ENCODE peak calls at places on chromosome 16, in nine cellular contexts. One of them, this sample, is unnamed. For H3K4me1, the result is how much of the 10 kb centered on the place peaks cover.

GRCh38 chr16:2251281-2252111 is at the start of gene ECI1:
- DNase-seq in testis: peak
- DNase-seq in Caco-2: peak
- DNase-seq in uterus: peak
- DNase-seq in lower lobe of right lung: peak
- DNase-seq in HCT116: peak
- DNase-seq in ascending aorta: peak
- DNase-seq in H1: peak
- DNase-seq in heart right ventricle: peak
- DNase-seq in this sample: peak

GRCh38 chr16:87318158-87318644 is 1.0 kb upstream of the C16orf95 start:
- DNase-seq in H1: no peak
- DNase-seq in HCT116: no peak
- DNase-seq in heart right ventricle: no peak
- DNase-seq in ascending aorta: no peak
- DNase-seq in Caco-2: no peak
- DNase-seq in lower lobe of right lung: no peak
- DNase-seq in uterus: no peak
- DNase-seq in testis: no peak
- DNase-seq in this sample: peak

GRCh38 chr16:89958068-89958467 is 9.5 kb downstream of the DEF8 start:
- DNase-seq in HCT116: peak
- DNase-seq in heart right ventricle: peak
- DNase-seq in lower lobe of right lung: peak
- DNase-seq in ascending aorta: no peak
- DNase-seq in Caco-2: peak
- DNase-seq in H1: peak
- DNase-seq in uterus: no peak
- DNase-seq in testis: peak
- DNase-seq in this sample: no peak

GRCh38 chr16:66289051-66289680 is 77.3 kb upstream of the CDH5 start:
- DNase-seq in lower lobe of right lung: no peak
- DNase-seq in heart right ventricle: no peak
- DNase-seq in ascending aorta: no peak
- DNase-seq in testis: no peak
- DNase-seq in Caco-2: peak
- DNase-seq in HCT116: no peak
- DNase-seq in H1: no peak
- DNase-seq in uterus: no peak
- DNase-seq in this sample: no peak

GRCh38 chr16:77856455-77857138 is 68.2 kb downstream of the VAT1L start:
- DNase-seq in uterus: no peak
- DNase-seq in lower lobe of right lung: no peak
- DNase-seq in H1: no peak
- DNase-seq in ascending aorta: no peak
- DNase-seq in Caco-2: no peak
- DNase-seq in testis: no peak
- DNase-seq in HCT116: no peak
- DNase-seq in heart right ventricle: no peak
- DNase-seq in this sample: no peak

GRCh38 chr16:19712418-19713058 is 5.5 kb downstream of the KNOP1 start:
- DNase-seq in Caco-2: no peak
- DNase-seq in HCT116: no peak
- DNase-seq in heart right ventricle: no peak
- DNase-seq in H1: no peak
- DNase-seq in lower lobe of right lung: no peak
- DNase-seq in uterus: no peak
- DNase-seq in testis: no peak
- DNase-seq in ascending aorta: no peak
- DNase-seq in this sample: no peak

GRCh38 chr16:68040506-68041288 is 17.6 kb downstream of the DUS2 start:
- DNase-seq in lower lobe of right lung: peak
- DNase-seq in heart right ventricle: peak
- DNase-seq in H1: peak
- DNase-seq in testis: peak
- DNase-seq in ascending aorta: no peak
- DNase-seq in Caco-2: peak
- DNase-seq in HCT116: peak
- DNase-seq in uterus: peak
- DNase-seq in this sample: peak

GRCh38 chr16:88456356-88457292 is 3.5 kb downstream of the ZFPM1 start:
- DNase-seq in HCT116: no peak
- DNase-seq in uterus: no peak
- DNase-seq in ascending aorta: no peak
- DNase-seq in testis: no peak
- DNase-seq in Caco-2: no peak
- DNase-seq in heart right ventricle: no peak
- DNase-seq in lower lobe of right lung: no peak
- DNase-seq in H1: no peak
- DNase-seq in this sample: no peak

GRCh38 chr16:58733248-58733670 is 857 bp downstream of the GOT2 start:
- DNase-seq in HCT116: no peak
- DNase-seq in H1: no peak
- DNase-seq in uterus: no peak
- DNase-seq in ascending aorta: no peak
- DNase-seq in lower lobe of right lung: no peak
- DNase-seq in testis: no peak
- DNase-seq in heart right ventricle: no peak
- DNase-seq in Caco-2: no peak
- DNase-seq in this sample: no peak

GRCh38 chr16:27485811-27486210 is 63.9 kb downstream of the GTF3C1 start:
- DNase-seq in lower lobe of right lung: no peak
- DNase-seq in HCT116: no peak
- DNase-seq in H1: no peak
- DNase-seq in Caco-2: no peak
- DNase-seq in heart right ventricle: no peak
- DNase-seq in ascending aorta: no peak
- DNase-seq in testis: no peak
- DNase-seq in uterus: no peak
- DNase-seq in this sample: no peak

GRCh38 chr16:20729141-20729540 is 12.5 kb downstream of the THUMPD1 start:
- DNase-seq in Caco-2: no peak
- DNase-seq in heart right ventricle: no peak
- DNase-seq in uterus: no peak
- DNase-seq in testis: no peak
- DNase-seq in ascending aorta: no peak
- DNase-seq in HCT116: no peak
- DNase-seq in H1: no peak
- DNase-seq in lower lobe of right lung: no peak
- DNase-seq in this sample: no peak

GRCh38 chr16:86984975-86985655 is 332.1 kb downstream of the C16orf95 start:
- DNase-seq in testis: no peak
- DNase-seq in lower lobe of right lung: no peak
- DNase-seq in H1: no peak
- DNase-seq in ascending aorta: no peak
- DNase-seq in heart right ventricle: peak
- DNase-seq in Caco-2: no peak
- DNase-seq in HCT116: no peak
- DNase-seq in uterus: no peak
- DNase-seq in this sample: no peak

DNA sequence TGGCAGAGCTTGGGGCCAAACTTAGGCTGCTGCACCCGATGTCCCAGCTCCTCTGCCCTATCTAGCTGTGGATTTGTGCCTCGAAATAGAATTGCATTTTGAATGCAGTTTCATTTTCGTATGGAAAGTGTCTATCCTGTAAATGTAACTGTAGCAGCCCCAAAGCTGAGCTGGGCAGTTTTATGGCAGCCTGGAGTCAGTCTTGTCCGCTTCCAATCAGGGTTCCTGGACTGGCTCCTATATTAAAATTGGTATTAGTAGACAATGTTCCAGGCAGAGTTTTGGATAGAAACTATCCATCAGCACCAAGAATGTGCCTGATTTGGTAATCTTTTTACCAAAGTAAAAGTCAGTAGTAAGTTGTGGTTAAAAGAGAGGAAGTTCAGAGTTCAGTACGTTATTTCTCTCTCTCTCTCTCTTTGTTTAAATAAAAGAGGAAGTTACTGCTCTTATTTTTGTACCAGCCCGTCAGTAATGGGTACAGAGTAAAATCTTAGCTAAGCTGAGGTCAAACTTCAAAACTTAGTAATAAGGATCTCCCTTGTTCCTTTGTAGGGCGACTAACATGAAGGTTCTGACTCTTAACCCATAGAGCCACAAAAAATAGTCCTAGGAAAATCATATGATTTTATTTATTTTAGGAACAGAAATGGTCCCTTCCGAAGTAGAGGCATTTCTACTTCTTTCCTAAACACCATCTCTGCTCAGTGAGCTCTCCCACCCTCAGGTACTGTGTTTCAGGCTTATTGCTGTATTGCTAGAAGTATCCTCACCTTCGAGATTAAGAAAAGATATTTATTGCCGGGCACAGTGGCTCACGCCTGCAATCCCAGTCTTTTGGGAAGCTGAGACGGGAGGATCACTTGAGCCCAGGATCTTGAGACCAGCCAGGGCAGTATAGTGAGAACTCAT is 28.0 kb downstream of the PRKCB start:
- DNase-seq in testis: no peak
- DNase-seq in lower lobe of right lung: no peak
- DNase-seq in ascending aorta: no peak
- DNase-seq in heart right ventricle: no peak
- DNase-seq in Caco-2: no peak
- DNase-seq in uterus: no peak
- DNase-seq in H1: no peak
- DNase-seq in HCT116: no peak
- DNase-seq in this sample: no peak
- H3K4me1 ChIP-seq in testis: under half
- H3K4me1 ChIP-seq in lower lobe of right lung: under half
- H3K4me1 ChIP-seq in ascending aorta: under half
- H3K4me1 ChIP-seq in heart right ventricle: under half
- H3K4me1 ChIP-seq in Caco-2: under half
- H3K4me1 ChIP-seq in uterus: under half
- H3K4me1 ChIP-seq in H1: under half
- H3K4me1 ChIP-seq in HCT116: under half
- H3K4me1 ChIP-seq in this sample: under half

GRCh38 chr16:31331807-31332301 is 23.1 kb upstream of the ITGAX start:
- DNase-seq in HCT116: no peak
- DNase-seq in Caco-2: no peak
- DNase-seq in ascending aorta: no peak
- DNase-seq in lower lobe of right lung: no peak
- DNase-seq in testis: no peak
- DNase-seq in heart right ventricle: no peak
- DNase-seq in H1: no peak
- DNase-seq in uterus: no peak
- DNase-seq in this sample: no peak

GRCh38 chr16:31332544-31332943 is 22.4 kb upstream of the ITGAX start:
- DNase-seq in heart right ventricle: no peak
- DNase-seq in Caco-2: no peak
- DNase-seq in testis: no peak
- DNase-seq in ascending aorta: no peak
- DNase-seq in uterus: no peak
- DNase-seq in HCT116: no peak
- DNase-seq in H1: no peak
- DNase-seq in lower lobe of right lung: no peak
- DNase-seq in this sample: no peak

GRCh38 chr16:31335431-31335830 is 19.5 kb upstream of the ITGAX start:
- DNase-seq in heart right ventricle: no peak
- DNase-seq in testis: no peak
- DNase-seq in H1: no peak
- DNase-seq in HCT116: no peak
- DNase-seq in Caco-2: no peak
- DNase-seq in lower lobe of right lung: no peak
- DNase-seq in ascending aorta: no peak
- DNase-seq in uterus: no peak
- DNase-seq in this sample: no peak

GRCh38 chr16:31334934-31335333 is 20.0 kb upstream of the ITGAX start:
- DNase-seq in H1: no peak
- DNase-seq in HCT116: no peak
- DNase-seq in testis: no peak
- DNase-seq in lower lobe of right lung: no peak
- DNase-seq in Caco-2: no peak
- DNase-seq in ascending aorta: no peak
- DNase-seq in heart right ventricle: no peak
- DNase-seq in uterus: no peak
- DNase-seq in this sample: no peak

DNA sequence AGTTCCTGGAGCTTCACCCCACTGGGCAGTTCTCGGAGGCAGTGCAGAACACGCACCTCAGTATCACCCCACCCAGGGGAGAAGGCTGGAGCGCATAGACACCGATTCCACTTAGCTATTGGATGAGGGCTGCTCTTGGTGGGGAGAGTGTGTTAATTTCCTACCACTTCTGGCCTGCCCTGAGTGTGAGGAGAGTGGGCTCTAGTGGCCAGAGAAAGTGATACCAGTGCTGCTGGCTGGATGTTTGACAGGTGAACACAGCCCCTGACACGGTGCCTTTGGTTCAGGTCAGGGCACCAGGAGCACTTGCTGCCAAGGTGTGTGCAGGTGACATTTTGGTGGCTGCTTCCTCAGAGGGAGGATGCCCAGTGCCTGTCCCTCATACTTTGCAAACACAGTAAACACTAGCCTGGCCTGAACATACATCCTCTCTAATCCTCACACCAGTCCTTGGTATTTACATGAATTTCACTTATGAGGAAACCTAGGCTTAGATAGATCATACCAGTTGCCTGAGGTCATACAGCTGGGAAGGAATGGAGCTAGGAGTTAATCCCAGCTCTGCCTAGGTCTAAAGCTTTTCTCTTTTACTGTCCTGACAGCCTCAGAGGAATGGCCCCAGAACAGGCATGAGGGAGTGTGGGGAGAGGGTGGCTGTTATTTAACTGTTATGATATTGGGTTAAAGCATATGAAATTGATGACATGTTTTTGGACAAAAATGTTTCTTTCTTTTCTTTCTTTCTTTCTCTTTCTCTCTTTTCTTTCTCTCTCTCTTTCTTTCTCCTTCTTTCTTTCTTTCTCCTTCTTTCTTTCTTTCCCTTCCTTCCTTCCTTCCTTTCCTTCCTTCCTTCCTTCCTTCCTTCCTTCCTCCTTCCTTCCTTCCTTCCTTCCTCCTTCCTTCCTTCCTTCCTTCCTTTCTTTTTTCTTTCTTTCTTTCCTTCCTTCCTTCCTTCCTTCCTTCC is 21.0 kb upstream of the ITGAX start:
- DNase-seq in H1: no peak
- DNase-seq in lower lobe of right lung: no peak
- DNase-seq in HCT116: peak
- DNase-seq in uterus: no peak
- DNase-seq in testis: peak
- DNase-seq in ascending aorta: no peak
- DNase-seq in heart right ventricle: no peak
- DNase-seq in Caco-2: peak
- DNase-seq in this sample: no peak
- TF ChIP-seq CTCF in H1: peak
- TF ChIP-seq CTCF in lower lobe of right lung: peak
- TF ChIP-seq CTCF in HCT116: peak
- TF ChIP-seq CTCF in uterus: no peak
- TF ChIP-seq CTCF in testis: no peak
- TF ChIP-seq CTCF in ascending aorta: peak
- TF ChIP-seq CTCF in heart right ventricle: peak
- TF ChIP-seq CTCF in Caco-2: no peak
- TF ChIP-seq CTCF in this sample: no peak

GRCh38 chr16:49492896-49493620 is 119.5 kb downstream of the C16orf78 start:
- DNase-seq in Caco-2: no peak
- DNase-seq in HCT116: no peak
- DNase-seq in heart right ventricle: no peak
- DNase-seq in lower lobe of right lung: peak
- DNase-seq in uterus: no peak
- DNase-seq in H1: no peak
- DNase-seq in testis: no peak
- DNase-seq in ascending aorta: no peak
- DNase-seq in this sample: peak
- H3K4me1 ChIP-seq in Caco-2: under half
- H3K4me1 ChIP-seq in HCT116: under half
- H3K4me1 ChIP-seq in heart right ventricle: under half
- H3K4me1 ChIP-seq in lower lobe of right lung: under half
- H3K4me1 ChIP-seq in uterus: under half
- H3K4me1 ChIP-seq in H1: under half
- H3K4me1 ChIP-seq in testis: under half
- H3K4me1 ChIP-seq in ascending aorta: under half
- H3K4me1 ChIP-seq in this sample: under half

GRCh38 chr16:82454566-82454965 is 172.2 kb upstream of the CDH13 start:
- DNase-seq in testis: no peak
- DNase-seq in heart right ventricle: no peak
- DNase-seq in lower lobe of right lung: no peak
- DNase-seq in HCT116: no peak
- DNase-seq in H1: no peak
- DNase-seq in uterus: no peak
- DNase-seq in ascending aorta: no peak
- DNase-seq in Caco-2: no peak
- DNase-seq in this sample: no peak
- TF ChIP-seq CTCF in testis: no peak
- TF ChIP-seq CTCF in heart right ventricle: no peak
- TF ChIP-seq CTCF in lower lobe of right lung: no peak
- TF ChIP-seq CTCF in HCT116: no peak
- TF ChIP-seq CTCF in H1: no peak
- TF ChIP-seq CTCF in uterus: no peak
- TF ChIP-seq CTCF in ascending aorta: no peak
- TF ChIP-seq CTCF in Caco-2: no peak
- TF ChIP-seq CTCF in this sample: no peak

This sample was measured in suprapubic skin.